ENCODE peak calls at places on chromosomes 1 and 21, in eight cellular contexts. L, W, P, H, O, J, Y and N are unnamed samples.

GRCh38 chr21:15063081-15063820 is 1.5 kb downstream of the NRIP1 start:
- DNase-seq in L (no peak), W (no peak), P (no peak), H (no peak), O (no peak), J (no peak), Y (no peak), N (no peak)

GRCh38 chr1:115717541-115717940 is 51.0 kb downstream of the CASQ2 start:
- DNase-seq in L (peak), W (peak), P (no peak), H (peak), O (no peak), J (no peak), Y (peak), N (peak)

GRCh38 chr1:56389813-56390539 is 189.4 kb downstream of the PLPP3 start:
- DNase-seq in L (no peak), W (no peak), P (peak), H (no peak), O (no peak), J (no peak), Y (peak), N (no peak)

GRCh38 chr1:54311506-54311905 is 94.7 kb downstream of the SSBP3 start:
- DNase-seq in L (no peak), W (no peak), P (no peak), H (no peak), O (no peak), J (no peak), Y (no peak), N (no peak)

GRCh38 chr1:15696956-15697521 is 12.9 kb downstream of the PLEKHM2 start:
- DNase-seq in L (no peak), W (no peak), P (no peak), H (no peak), O (no peak), J (no peak), Y (no peak), N (no peak)

GRCh38 chr1:177925006-177925405 is 44.9 kb downstream of the SEC16B start:
- DNase-seq in L (no peak), W (no peak), P (no peak), H (no peak), O (no peak), J (no peak), Y (no peak), N (no peak)

GRCh38 chr1:43314233-43314632 is 13.5 kb downstream of the TIE1 start:
- DNase-seq in L (no peak), W (no peak), P (no peak), H (no peak), O (no peak), J (no peak), Y (no peak), N (peak)

GRCh38 chr1:58722414-58722813 is 22.6 kb upstream of the MYSM1 start:
- DNase-seq in L (no peak), W (no peak), P (no peak), H (no peak), O (no peak), J (no peak), Y (no peak), N (no peak)

GRCh38 chr1:91138959-91139358 is 117.1 kb upstream of the ZNF644 start:
- DNase-seq in L (no peak), W (no peak), P (no peak), H (no peak), O (no peak), J (no peak), Y (no peak), N (no peak)

GRCh38 chr1:42682739-42683529 is 716 bp downstream of the YBX1 start:
- DNase-seq in L (peak), W (peak), P (peak), H (peak), O (peak), J (peak), Y (peak), N (peak)

GRCh38 chr1:29239142-29239541 is 2.8 kb downstream of the PTPRU start:
- DNase-seq in L (peak), W (no peak), P (peak), H (no peak), O (no peak), J (no peak), Y (peak), N (no peak)

GRCh38 chr1:910311-910880 is 13.3 kb upstream of the SAMD11 start:
- DNase-seq in L (no peak), W (peak), P (no peak), H (no peak), O (peak), J (peak), Y (no peak), N (peak)

GRCh38 chr1:19918057-19918456 is 5.4 kb downstream of the PLA2G2E start:
- DNase-seq in L (peak), W (peak), P (peak), H (peak), O (peak), J (peak), Y (peak), N (peak)

GRCh38 chr1:47362828-47363227 is 29.2 kb downstream of the CMPK1 start:
- DNase-seq in L (no peak), W (no peak), P (no peak), H (no peak), O (no peak), J (no peak), Y (no peak), N (no peak)

GRCh38 chr21:45079351-45079750 is 5.0 kb downstream of the ADARB1 start:
- DNase-seq in L (no peak), W (no peak), P (no peak), H (no peak), O (no peak), J (no peak), Y (no peak), N (no peak)

GRCh38 chr1:228842094-228842775 is 107.0 kb downstream of the RHOU start:
- DNase-seq in L (peak), W (no peak), P (no peak), H (peak), O (peak), J (no peak), Y (no peak), N (peak)

GRCh38 chr1:219931033-219931432 is 2.7 kb upstream of the SLC30A10 start:
- DNase-seq in L (no peak), W (no peak), P (no peak), H (no peak), O (no peak), J (no peak), Y (no peak), N (no peak)

GRCh38 chr1:212987702-212988322 is 27.9 kb downstream of the ANGEL2 start:
- DNase-seq in L (peak), W (no peak), P (no peak), H (no peak), O (no peak), J (no peak), Y (no peak), N (peak)

GRCh38 chr1:184315254-184315653 is 71.6 kb upstream of the C1orf21 start:
- DNase-seq in L (no peak), W (no peak), P (no peak), H (no peak), O (no peak), J (no peak), Y (no peak), N (no peak)

GRCh38 chr1:46535063-46535462 is 16.4 kb downstream of the KNCN start:
- DNase-seq in L (peak), W (no peak), P (no peak), H (peak), O (no peak), J (no peak), Y (no peak), N (peak)

GRCh38 chr1:39779137-39779536 is 8.0 kb upstream of the OXCT2 start:
- DNase-seq in L (no peak), W (no peak), P (no peak), H (no peak), O (no peak), J (no peak), Y (no peak), N (no peak)

GRCh38 chr1:231690072-231690471 is 63.5 kb downstream of the DISC1 start:
- DNase-seq in L (no peak), W (no peak), P (no peak), H (no peak), O (no peak), J (no peak), Y (no peak), N (no peak)

GRCh38 chr1:38964140-38964548 is 22.5 kb upstream of the RHBDL2 start:
- DNase-seq in L (peak), W (no peak), P (no peak), H (no peak), O (no peak), J (no peak), Y (no peak), N (no peak)

GRCh38 chr1:188782220-188782841 is 1695.3 kb downstream of the BRINP3 start:
- DNase-seq in L (peak), W (no peak), P (no peak), H (peak), O (no peak), J (no peak), Y (no peak), N (peak)

GRCh38 chr1:110114173-110114572 is 1.9 kb downstream of the UBL4B start:
- DNase-seq in L (no peak), W (no peak), P (no peak), H (no peak), O (no peak), J (no peak), Y (no peak), N (no peak)

GRCh38 chr1:110111081-110111480 is 1.2 kb upstream of the UBL4B start:
- DNase-seq in L (no peak), W (no peak), P (no peak), H (no peak), O (no peak), J (no peak), Y (no peak), N (no peak)

GRCh38 chr1:110112143-110112542 is at the start of gene UBL4B:
- DNase-seq in L (no peak), W (no peak), P (no peak), H (no peak), O (no peak), J (no peak), Y (no peak), N (no peak)

GRCh38 chr1:110113551-110113950 is 1.3 kb downstream of the UBL4B start:
- DNase-seq in L (no peak), W (no peak), P (no peak), H (no peak), O (no peak), J (no peak), Y (no peak), N (no peak)

GRCh38 chr1:110112656-110113055 is 413 bp downstream of the UBL4B start:
- DNase-seq in L (no peak), W (no peak), P (no peak), H (no peak), O (no peak), J (no peak), Y (no peak), N (no peak)
- H3K27ac ChIP-seq in L (no peak), W (no peak), P (no peak), H (no peak), O (no peak), J (no peak), Y (no peak), N (no peak)

GRCh38 chr1:239763850-239764249 is 327.8 kb upstream of the FMN2 start:
- DNase-seq in L (peak), W (no peak), P (no peak), H (no peak), O (no peak), J (no peak), Y (no peak), N (no peak)

GRCh38 chr1:239761509-239761908 is 330.2 kb upstream of the FMN2 start:
- DNase-seq in L (no peak), W (no peak), P (no peak), H (no peak), O (no peak), J (no peak), Y (no peak), N (no peak)

DNA sequence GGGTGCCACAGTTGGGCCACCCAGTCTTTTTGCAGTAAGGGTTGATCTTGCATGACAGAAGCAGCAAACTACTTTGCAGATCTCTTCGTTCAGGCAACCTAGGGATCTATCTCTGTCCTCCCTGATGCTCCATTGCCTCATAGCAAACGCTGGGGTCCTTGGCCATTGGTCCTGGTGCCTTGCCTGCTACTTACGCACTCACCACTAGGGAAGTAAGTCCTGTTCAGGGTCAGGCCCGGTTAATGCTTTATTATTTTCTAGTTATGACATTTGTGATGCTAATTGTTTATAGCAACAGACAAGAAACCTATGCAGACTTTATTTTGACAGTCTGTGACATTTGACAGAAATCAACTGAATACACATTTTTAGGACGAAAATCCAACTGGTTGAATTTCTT is 326.5 kb upstream of the FMN2 start:
- DNase-seq in L (peak), W (no peak), P (no peak), H (no peak), O (no peak), J (no peak), Y (no peak), N (no peak)
- TF ChIP-seq POLR2A in L (no peak), W (no peak), P (no peak), H (no peak), O (no peak), J (no peak), Y (no peak), N (no peak)

DNA sequence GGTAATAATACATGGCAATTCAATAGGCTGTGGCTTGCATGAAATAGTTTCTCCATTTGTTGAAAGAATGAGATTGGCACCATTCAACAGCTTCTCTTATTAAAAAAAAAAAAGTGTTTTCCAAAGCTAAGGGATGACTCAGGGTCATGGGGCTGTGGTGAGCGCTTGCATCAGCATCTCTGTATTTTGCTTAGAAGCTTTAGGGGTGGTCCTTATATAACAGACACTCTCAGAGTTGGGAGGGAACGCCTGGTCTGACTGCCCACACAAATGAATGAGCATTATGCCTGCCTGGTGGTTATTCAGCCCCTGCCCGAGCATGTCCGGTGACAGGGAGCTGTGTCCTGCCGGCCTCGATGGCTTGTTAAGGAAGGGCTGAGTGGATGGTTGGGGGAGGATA is 110.7 kb downstream of the CNIH3 start:
- DNase-seq in L (no peak), W (peak), P (peak), H (no peak), O (peak), J (no peak), Y (no peak), N (peak)
- H3K4me3 ChIP-seq in L (no peak), W (no peak), P (no peak), H (no peak), O (no peak), J (no peak), Y (no peak), N (no peak)

DNA sequence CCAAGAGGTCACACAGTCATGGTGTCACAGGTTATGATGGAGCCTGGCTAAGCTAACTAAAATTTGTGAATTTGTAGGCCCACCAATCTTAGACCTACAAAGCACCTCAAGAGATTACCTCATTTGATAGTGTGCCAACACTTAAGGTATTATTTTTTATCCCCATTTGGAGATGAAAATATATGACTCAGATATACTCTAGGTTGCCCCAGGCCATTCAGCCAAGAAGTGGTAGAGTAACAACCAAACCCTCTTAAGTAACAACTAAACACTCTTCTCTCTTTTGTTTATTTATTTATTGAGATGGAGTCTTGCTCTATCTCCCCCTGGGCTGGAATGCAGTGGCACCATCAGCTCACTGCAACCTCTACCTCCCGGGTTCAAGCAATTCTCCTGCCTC is 14.3 kb downstream of the NPL start:
- DNase-seq in L (no peak), W (no peak), P (no peak), H (no peak), O (no peak), J (no peak), Y (no peak), N (no peak)
- H3K27ac ChIP-seq in L (no peak), W (no peak), P (no peak), H (no peak), O (no peak), J (no peak), Y (no peak), N (no peak)

GRCh38 chr1:159915571-159916239 is 9.6 kb downstream of the TAGLN2 start:
- DNase-seq in L (no peak), W (no peak), P (no peak), H (no peak), O (no peak), J (no peak), Y (no peak), N (no peak)

GRCh38 chr1:159914252-159915018 is 10.9 kb downstream of the TAGLN2 start:
- DNase-seq in L (peak), W (no peak), P (no peak), H (no peak), O (no peak), J (no peak), Y (no peak), N (no peak)

GRCh38 chr1:159916240-159917051 is 8.9 kb downstream of the TAGLN2 start:
- DNase-seq in L (peak), W (no peak), P (no peak), H (no peak), O (no peak), J (no peak), Y (no peak), N (no peak)

GRCh38 chr1:159911668-159912067 is 11.7 kb upstream of the CFAP45 start:
- DNase-seq in L (no peak), W (no peak), P (no peak), H (no peak), O (no peak), J (no peak), Y (no peak), N (no peak)

GRCh38 chr1:159913451-159914192 is 11.7 kb downstream of the TAGLN2 start:
- DNase-seq in L (peak), W (no peak), P (no peak), H (no peak), O (no peak), J (no peak), Y (peak), N (no peak)
- TF ChIP-seq POLR2A in L (no peak), W (no peak), P (no peak), H (no peak), O (no peak), J (no peak), Y (no peak), N (no peak)

GRCh38 chr1:206582537-206583460 is 29.5 kb downstream of the EIF2D start:
- DNase-seq in L (no peak), W (no peak), P (no peak), H (no peak), O (no peak), J (no peak), Y (no peak), N (no peak)
- H3K4me3 ChIP-seq in L (no peak), W (no peak), P (no peak), H (no peak), O (no peak), J (no peak), Y (no peak), N (no peak)

GRCh38 chr1:151001592-151001991 is 5.1 kb downstream of the MINDY1 start:
- DNase-seq in L (no peak), W (no peak), P (no peak), H (no peak), O (no peak), J (no peak), Y (no peak), N (no peak)
- H3K27ac ChIP-seq in L (no peak), W (no peak), P (no peak), H (no peak), O (no peak), J (no peak), Y (no peak), N (no peak)

GRCh38 chr1:237166031-237166430 is 124.0 kb downstream of the RYR2 start:
- DNase-seq in L (no peak), W (no peak), P (no peak), H (no peak), O (no peak), J (no peak), Y (no peak), N (no peak)
- TF ChIP-seq POLR2A in L (no peak), W (no peak), P (no peak), H (no peak), O (no peak), J (no peak), Y (no peak), N (no peak)

DNA sequence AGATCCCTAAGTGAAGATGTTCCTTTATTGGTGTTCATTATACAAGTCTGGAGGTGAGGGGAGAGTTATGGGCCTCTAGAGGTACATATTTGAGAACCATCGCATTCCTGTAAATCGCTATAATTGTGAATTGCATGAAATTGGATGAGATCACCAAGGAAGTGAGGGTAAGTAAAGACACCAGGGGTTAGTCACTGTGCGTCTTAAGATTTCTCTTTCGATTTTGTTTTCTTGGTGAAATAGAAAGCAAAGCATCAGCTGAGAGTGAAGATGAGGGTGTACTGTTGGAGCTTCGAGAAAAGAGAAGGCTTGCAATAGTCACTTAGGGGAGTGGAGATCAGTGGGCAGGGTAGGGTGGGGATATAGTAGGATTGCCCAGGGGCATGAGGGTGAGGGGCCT is 82.1 kb downstream of the RAVER2 start:
- DNase-seq in L (no peak), W (no peak), P (no peak), H (no peak), O (no peak), J (no peak), Y (no peak), N (no peak)
- H3K4me3 ChIP-seq in L (no peak), W (no peak), P (no peak), H (no peak), O (no peak), J (no peak), Y (no peak), N (no peak)

DNA sequence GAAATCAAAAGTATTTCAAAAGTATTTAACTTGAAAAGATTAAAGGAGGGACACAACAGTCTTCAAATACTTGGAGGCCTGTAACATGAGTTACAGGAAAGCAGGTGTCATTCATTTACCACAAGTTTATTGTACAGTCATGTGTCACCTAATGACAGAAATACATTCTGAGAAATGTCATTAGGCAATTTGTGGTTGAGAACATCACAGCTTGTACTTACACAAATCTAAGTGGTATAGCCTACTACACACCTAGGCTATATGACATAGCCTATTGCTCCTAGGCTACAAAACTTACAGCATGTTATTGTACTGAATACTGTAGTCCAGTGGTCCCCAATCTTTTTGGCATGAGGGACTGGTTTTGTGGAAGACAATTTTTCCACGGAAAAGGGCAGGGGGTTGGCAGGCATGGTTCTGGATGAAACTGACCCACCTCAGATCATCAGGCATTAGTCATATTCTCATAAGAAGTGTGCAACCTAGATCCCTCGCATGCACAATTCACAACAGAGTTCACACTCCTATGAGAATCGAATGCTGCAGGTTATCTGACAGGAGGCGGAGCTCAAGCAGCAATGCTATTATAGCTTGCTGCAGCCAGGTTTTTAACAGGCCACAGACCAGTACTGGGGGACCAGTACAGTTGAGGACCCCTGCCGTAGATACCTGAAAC is 25.0 kb upstream of the PHTF1 start:
- DNase-seq in L (no peak), W (no peak), P (no peak), H (no peak), O (no peak), J (no peak), Y (no peak), N (no peak)
- H3K27ac ChIP-seq in L (no peak), W (peak), P (peak), H (no peak), O (no peak), J (peak), Y (no peak), N (peak)